ENCODE peak calls at places on chromosomes 12 and 14, in five cellular contexts. One of them, this sample, is unnamed.

GRCh38 chr14:36647827-36648753 is 13.6 kb upstream of the PAX9 start:
- DNase-seq in NCI-H460: peak
- DNase-seq in WERI-Rb-1: no peak
- DNase-seq in NCI-H748 treated with DMSO at 0.1 percent for 48 hours: peak
- DNase-seq in stimulated activated CD4-positive, alpha-beta T cell treated with anti-CD3 and anti-CD28 coated beads, TNF-alpha, amount 100 ng/mL, for 24 hours: no peak
- DNase-seq in this sample: peak

GRCh38 chr14:26286066-26286791 is 311.6 kb downstream of the NOVA1 start:
- DNase-seq in NCI-H460: no peak
- DNase-seq in WERI-Rb-1: no peak
- DNase-seq in NCI-H748 treated with DMSO at 0.1 percent for 48 hours: peak
- DNase-seq in stimulated activated CD4-positive, alpha-beta T cell treated with anti-CD3 and anti-CD28 coated beads, TNF-alpha, amount 100 ng/mL, for 24 hours: no peak
- DNase-seq in this sample: no peak

GRCh38 chr12:48965447-48965846 is 6.1 kb downstream of the WNT10B start:
- DNase-seq in NCI-H460: no peak
- DNase-seq in WERI-Rb-1: no peak
- DNase-seq in NCI-H748 treated with DMSO at 0.1 percent for 48 hours: no peak
- DNase-seq in stimulated activated CD4-positive, alpha-beta T cell treated with anti-CD3 and anti-CD28 coated beads, TNF-alpha, amount 100 ng/mL, for 24 hours: no peak
- DNase-seq in this sample: no peak

GRCh38 chr12:105322070-105322469 is 8.4 kb upstream of the C12orf75 start:
- DNase-seq in NCI-H460: no peak
- DNase-seq in WERI-Rb-1: no peak
- DNase-seq in NCI-H748 treated with DMSO at 0.1 percent for 48 hours: no peak
- DNase-seq in stimulated activated CD4-positive, alpha-beta T cell treated with anti-CD3 and anti-CD28 coated beads, TNF-alpha, amount 100 ng/mL, for 24 hours: no peak
- DNase-seq in this sample: no peak

GRCh38 chr14:68820536-68820935 is 27.7 kb upstream of the ZFP36L1 start:
- DNase-seq in NCI-H460: no peak
- DNase-seq in WERI-Rb-1: no peak
- DNase-seq in NCI-H748 treated with DMSO at 0.1 percent for 48 hours: no peak
- DNase-seq in stimulated activated CD4-positive, alpha-beta T cell treated with anti-CD3 and anti-CD28 coated beads, TNF-alpha, amount 100 ng/mL, for 24 hours: no peak
- DNase-seq in this sample: no peak

GRCh38 chr12:123050913-123051312 is 70.4 kb downstream of the ARL6IP4 start:
- DNase-seq in NCI-H460: no peak
- DNase-seq in WERI-Rb-1: no peak
- DNase-seq in NCI-H748 treated with DMSO at 0.1 percent for 48 hours: no peak
- DNase-seq in stimulated activated CD4-positive, alpha-beta T cell treated with anti-CD3 and anti-CD28 coated beads, TNF-alpha, amount 100 ng/mL, for 24 hours: no peak
- DNase-seq in this sample: no peak

GRCh38 chr12:96445743-96446655 is 43.4 kb upstream of the CFAP54 start:
- DNase-seq in NCI-H460: peak
- DNase-seq in WERI-Rb-1: no peak
- DNase-seq in NCI-H748 treated with DMSO at 0.1 percent for 48 hours: no peak
- DNase-seq in stimulated activated CD4-positive, alpha-beta T cell treated with anti-CD3 and anti-CD28 coated beads, TNF-alpha, amount 100 ng/mL, for 24 hours: peak
- DNase-seq in this sample: no peak

GRCh38 chr14:82270286-82270685 is 736.6 kb upstream of the SEL1L start:
- DNase-seq in NCI-H460: no peak
- DNase-seq in WERI-Rb-1: no peak
- DNase-seq in NCI-H748 treated with DMSO at 0.1 percent for 48 hours: no peak
- DNase-seq in stimulated activated CD4-positive, alpha-beta T cell treated with anti-CD3 and anti-CD28 coated beads, TNF-alpha, amount 100 ng/mL, for 24 hours: no peak
- DNase-seq in this sample: no peak

GRCh38 chr12:66903782-66904396 is 225.0 kb upstream of the GRIP1 start:
- DNase-seq in NCI-H460: no peak
- DNase-seq in WERI-Rb-1: no peak
- DNase-seq in NCI-H748 treated with DMSO at 0.1 percent for 48 hours: no peak
- DNase-seq in stimulated activated CD4-positive, alpha-beta T cell treated with anti-CD3 and anti-CD28 coated beads, TNF-alpha, amount 100 ng/mL, for 24 hours: no peak
- DNase-seq in this sample: peak

GRCh38 chr12:91109148-91109564 is 2.1 kb downstream of the LUM start:
- DNase-seq in NCI-H460: peak
- DNase-seq in WERI-Rb-1: peak
- DNase-seq in NCI-H748 treated with DMSO at 0.1 percent for 48 hours: peak
- DNase-seq in stimulated activated CD4-positive, alpha-beta T cell treated with anti-CD3 and anti-CD28 coated beads, TNF-alpha, amount 100 ng/mL, for 24 hours: peak
- DNase-seq in this sample: peak

GRCh38 chr14:73242274-73242960 is 5.1 kb downstream of the PAPLN start:
- DNase-seq in NCI-H460: no peak
- DNase-seq in WERI-Rb-1: no peak
- DNase-seq in NCI-H748 treated with DMSO at 0.1 percent for 48 hours: no peak
- DNase-seq in stimulated activated CD4-positive, alpha-beta T cell treated with anti-CD3 and anti-CD28 coated beads, TNF-alpha, amount 100 ng/mL, for 24 hours: no peak
- DNase-seq in this sample: no peak

GRCh38 chr12:21992823-21993222 is 51.6 kb upstream of the ABCC9 start:
- DNase-seq in NCI-H460: no peak
- DNase-seq in WERI-Rb-1: no peak
- DNase-seq in NCI-H748 treated with DMSO at 0.1 percent for 48 hours: no peak
- DNase-seq in stimulated activated CD4-positive, alpha-beta T cell treated with anti-CD3 and anti-CD28 coated beads, TNF-alpha, amount 100 ng/mL, for 24 hours: no peak
- DNase-seq in this sample: no peak

GRCh38 chr12:110616471-110617115 is 2.7 kb downstream of the TCTN1 start:
- DNase-seq in NCI-H460: no peak
- DNase-seq in WERI-Rb-1: no peak
- DNase-seq in NCI-H748 treated with DMSO at 0.1 percent for 48 hours: no peak
- DNase-seq in stimulated activated CD4-positive, alpha-beta T cell treated with anti-CD3 and anti-CD28 coated beads, TNF-alpha, amount 100 ng/mL, for 24 hours: no peak
- DNase-seq in this sample: no peak

GRCh38 chr12:27585739-27586265 is 61.8 kb downstream of the PPFIBP1 start:
- DNase-seq in NCI-H460: no peak
- DNase-seq in WERI-Rb-1: no peak
- DNase-seq in NCI-H748 treated with DMSO at 0.1 percent for 48 hours: no peak
- DNase-seq in stimulated activated CD4-positive, alpha-beta T cell treated with anti-CD3 and anti-CD28 coated beads, TNF-alpha, amount 100 ng/mL, for 24 hours: no peak
- DNase-seq in this sample: no peak

GRCh38 chr14:34911209-34912150 is 36.3 kb upstream of the BAZ1A start:
- DNase-seq in NCI-H460: no peak
- DNase-seq in WERI-Rb-1: no peak
- DNase-seq in NCI-H748 treated with DMSO at 0.1 percent for 48 hours: no peak
- DNase-seq in stimulated activated CD4-positive, alpha-beta T cell treated with anti-CD3 and anti-CD28 coated beads, TNF-alpha, amount 100 ng/mL, for 24 hours: no peak
- DNase-seq in this sample: no peak

GRCh38 chr12:121223283-121223946 is 13.5 kb downstream of the P2RX4 start:
- DNase-seq in NCI-H460: no peak
- DNase-seq in WERI-Rb-1: peak
- DNase-seq in NCI-H748 treated with DMSO at 0.1 percent for 48 hours: no peak
- DNase-seq in stimulated activated CD4-positive, alpha-beta T cell treated with anti-CD3 and anti-CD28 coated beads, TNF-alpha, amount 100 ng/mL, for 24 hours: peak
- DNase-seq in this sample: no peak

GRCh38 chr12:26149963-26150362 is 25.1 kb upstream of the BHLHE41 start:
- DNase-seq in NCI-H460: no peak
- DNase-seq in WERI-Rb-1: no peak
- DNase-seq in NCI-H748 treated with DMSO at 0.1 percent for 48 hours: no peak
- DNase-seq in stimulated activated CD4-positive, alpha-beta T cell treated with anti-CD3 and anti-CD28 coated beads, TNF-alpha, amount 100 ng/mL, for 24 hours: no peak
- DNase-seq in this sample: no peak

GRCh38 chr14:54175298-54175942 is 218.8 kb upstream of the BMP4 start:
- DNase-seq in NCI-H460: peak
- DNase-seq in WERI-Rb-1: peak
- DNase-seq in NCI-H748 treated with DMSO at 0.1 percent for 48 hours: peak
- DNase-seq in stimulated activated CD4-positive, alpha-beta T cell treated with anti-CD3 and anti-CD28 coated beads, TNF-alpha, amount 100 ng/mL, for 24 hours: peak
- DNase-seq in this sample: peak

GRCh38 chr12:123269395-123269892 is 2.2 kb downstream of the CDK2AP1 start:
- DNase-seq in NCI-H460: no peak
- DNase-seq in WERI-Rb-1: peak
- DNase-seq in NCI-H748 treated with DMSO at 0.1 percent for 48 hours: no peak
- DNase-seq in stimulated activated CD4-positive, alpha-beta T cell treated with anti-CD3 and anti-CD28 coated beads, TNF-alpha, amount 100 ng/mL, for 24 hours: peak
- DNase-seq in this sample: peak

GRCh38 chr14:60327447-60328331 is 78.7 kb downstream of the PPM1A start:
- DNase-seq in NCI-H460: no peak
- DNase-seq in WERI-Rb-1: peak
- DNase-seq in NCI-H748 treated with DMSO at 0.1 percent for 48 hours: peak
- DNase-seq in stimulated activated CD4-positive, alpha-beta T cell treated with anti-CD3 and anti-CD28 coated beads, TNF-alpha, amount 100 ng/mL, for 24 hours: peak
- DNase-seq in this sample: peak

GRCh38 chr12:44375694-44376093 is 500.4 kb downstream of the NELL2 start:
- DNase-seq in NCI-H460: no peak
- DNase-seq in WERI-Rb-1: no peak
- DNase-seq in NCI-H748 treated with DMSO at 0.1 percent for 48 hours: no peak
- DNase-seq in stimulated activated CD4-positive, alpha-beta T cell treated with anti-CD3 and anti-CD28 coated beads, TNF-alpha, amount 100 ng/mL, for 24 hours: no peak
- DNase-seq in this sample: no peak

GRCh38 chr14:53655080-53655785 is 301.4 kb downstream of the BMP4 start:
- DNase-seq in NCI-H460: no peak
- DNase-seq in WERI-Rb-1: no peak
- DNase-seq in NCI-H748 treated with DMSO at 0.1 percent for 48 hours: no peak
- DNase-seq in stimulated activated CD4-positive, alpha-beta T cell treated with anti-CD3 and anti-CD28 coated beads, TNF-alpha, amount 100 ng/mL, for 24 hours: no peak
- DNase-seq in this sample: no peak

GRCh38 chr12:100706029-100706428 is 88.5 kb upstream of the ANO4 start:
- DNase-seq in NCI-H460: no peak
- DNase-seq in WERI-Rb-1: no peak
- DNase-seq in NCI-H748 treated with DMSO at 0.1 percent for 48 hours: peak
- DNase-seq in stimulated activated CD4-positive, alpha-beta T cell treated with anti-CD3 and anti-CD28 coated beads, TNF-alpha, amount 100 ng/mL, for 24 hours: no peak
- DNase-seq in this sample: no peak

This sample was measured in NCI-H2227 treated with DMSO at 0.1 percent for 48 hours.